ENCODE peak calls at places on chromosomes 6 and 20, in five cellular contexts. J is fibroblast of lung, N is astrocyte of the cerebellum, Z is astrocyte, E is tibial nerve. D is an unnamed sample.

GRCh38 chr6:75117701-75118100 is 88.2 kb downstream of the COL12A1 start:
- DNase-seq in J (peak; percentile 28), N (no peak), Z (peak; percentile 45), E (no peak), D (no peak)

GRCh38 chr6:123030292-123030691 is 34.3 kb downstream of the CLVS2 start:
- DNase-seq in J (no peak), N (no peak), Z (no peak), E (no peak), D (no peak)

GRCh38 chr6:134114918-134115714 is 62.7 kb upstream of the SLC2A12 start:
- DNase-seq in J (no peak), N (no peak), Z (no peak), E (no peak), D (no peak)

GRCh38 chr6:45896783-45897441 is 118.7 kb downstream of the CLIC5 start:
- DNase-seq in J (no peak), N (peak; percentile 51), Z (peak; percentile 37), E (no peak), D (peak; percentile 16)

GRCh38 chr20:12640255-12640654 is 368.5 kb upstream of the SPTLC3 start:
- DNase-seq in J (no peak), N (no peak), Z (no peak), E (no peak), D (no peak)

GRCh38 chr6:92072387-92072786 is 1347.0 kb downstream of the EPHA7 start:
- DNase-seq in J (no peak), N (no peak), Z (no peak), E (no peak), D (no peak)

GRCh38 chr6:137745321-137745720 is 121.7 kb upstream of the TNFAIP3 start:
- DNase-seq in J (no peak), N (no peak), Z (no peak), E (no peak), D (no peak)

GRCh38 chr6:16591681-16592549 is 169.3 kb downstream of the ATXN1 start:
- DNase-seq in J (no peak), N (no peak), Z (no peak), E (no peak), D (peak; percentile 87)

GRCh38 chr20:19821605-19822004 is 63.5 kb downstream of the RIN2 start:
- DNase-seq in J (no peak), N (no peak), Z (no peak), E (no peak), D (peak; percentile 31)

GRCh38 chr6:90027004-90027403 is 132.7 kb downstream of the GJA10 start:
- DNase-seq in J (no peak), N (no peak), Z (no peak), E (no peak), D (no peak)

GRCh38 chr20:58802061-58802460 is 48.6 kb downstream of the GNAS-AS1 start:
- DNase-seq in J (no peak), N (no peak), Z (no peak), E (no peak), D (no peak)

GRCh38 chr6:39029156-39030011 is 19.2 kb upstream of the GLP1R start:
- DNase-seq in J (no peak), N (no peak), Z (no peak), E (no peak), D (peak; percentile 36)

GRCh38 chr6:138682722-138683521 is 90.6 kb upstream of the CCDC28A start:
- DNase-seq in J (peak; percentile 82), N (no peak), Z (peak; percentile 76), E (no peak), D (no peak)

DNA sequence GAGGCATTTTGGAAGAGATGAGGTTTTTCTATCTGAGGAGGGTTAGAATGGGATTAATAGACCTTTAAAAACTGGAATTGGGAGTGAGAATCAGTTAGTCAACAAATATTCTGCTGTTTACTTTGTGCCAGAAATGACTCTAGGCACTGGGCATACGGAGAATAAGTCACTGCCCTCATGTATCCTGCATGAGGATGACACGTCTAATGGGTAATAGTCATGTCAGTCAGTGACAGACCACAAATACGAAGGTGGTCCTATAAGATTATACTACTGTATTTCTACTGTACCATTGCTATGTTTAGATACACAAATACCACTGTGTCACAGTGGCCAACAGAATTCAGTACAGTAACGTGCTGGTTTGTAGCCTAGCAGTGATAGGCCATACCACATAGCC is 30.7 kb downstream of the ZFAND3 start:
- DNase-seq in J (no peak), N (no peak), Z (no peak), E (no peak), D (no peak)
- TF ChIP-seq CTCF in J (no peak), N (no peak), Z (no peak), E (no peak), D (no peak)

GRCh38 chr6:79546186-79546585 is 9.0 kb upstream of the LCA5 start:
- DNase-seq in J (peak; percentile 31), N (peak; percentile 78), Z (peak; percentile 72), E (no peak), D (no peak)

GRCh38 chr6:79544939-79545450 is 7.8 kb upstream of the LCA5 start:
- DNase-seq in J (peak; percentile 99), N (peak; percentile 98), Z (peak; percentile 99), E (peak; percentile 56), D (peak; percentile 92)

GRCh38 chr6:79543411-79543810 is 6.2 kb upstream of the LCA5 start:
- DNase-seq in J (no peak), N (no peak), Z (no peak), E (no peak), D (no peak)

GRCh38 chr6:79543886-79544285 is 6.7 kb upstream of the LCA5 start:
- DNase-seq in J (no peak), N (no peak), Z (no peak), E (no peak), D (peak; percentile 38)

GRCh38 chr6:79544299-79544927 is 7.2 kb upstream of the LCA5 start:
- DNase-seq in J (peak; percentile 56), N (peak; percentile 89), Z (peak; percentile 89), E (no peak), D (peak; percentile 81)
- H3K4me3 ChIP-seq in J (peak overlapping the region; percentile 6), N (no peak overlapping the region), Z (peak overlapping the region; percentile 2), E (peak overlapping the region; percentile 32), D (peak overlapping the region; percentile 43)

GRCh38 chr6:6694825-6695710 is 106.5 kb downstream of the LY86 start:
- DNase-seq in J (peak; percentile 30), N (no peak), Z (no peak), E (peak; percentile 56), D (no peak)
- TF ChIP-seq CTCF in J (no peak), N (no peak), Z (no peak), E (no peak), D (no peak)

DNA sequence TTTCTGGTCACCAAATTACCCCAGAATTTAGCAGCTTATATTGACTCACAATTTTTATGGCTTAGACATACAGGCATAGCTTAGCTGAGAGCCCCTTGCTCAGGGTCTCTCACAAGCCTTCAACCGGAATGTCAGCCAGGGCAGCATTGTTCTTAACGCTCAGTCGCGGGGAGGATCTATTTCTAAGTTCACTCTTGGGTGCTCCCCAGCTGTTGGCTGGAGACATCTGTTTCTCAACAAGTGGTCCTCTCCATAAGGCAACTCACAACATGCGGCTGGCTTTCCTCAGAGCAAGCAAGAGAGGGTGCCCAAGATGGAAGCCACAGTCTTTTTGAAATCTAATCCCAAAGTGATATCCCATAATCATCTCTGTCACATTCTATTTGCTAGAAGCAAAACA is 46.6 kb downstream of the SLX4IP start:
- DNase-seq in J (no peak), N (no peak), Z (no peak), E (no peak), D (no peak)
- H3K4me3 ChIP-seq in J (no peak overlapping the region), N (no peak overlapping the region), Z (no peak overlapping the region), E (no peak overlapping the region), D (no peak overlapping the region)